ENCODE peak calls at places on chromosomes 6 and 20, in four cellular contexts. G is GM12878, C is HL-60, Z is K562. Y is an unnamed sample.

GRCh38 chr20:50957798-50958732 is at the start of gene DPM1:
- DNase-seq in Z (peak), G (peak), C (peak), Y (peak)

GRCh38 chr20:41654884-41655283 is 36.7 kb upstream of the CHD6 start:
- DNase-seq in G (no peak), C (no peak), Z (no peak), Y (no peak)

GRCh38 chr6:14792118-14792955 is 453.5 kb upstream of the JARID2 start:
- DNase-seq in Z (no peak), C (no peak), G (no peak), Y (no peak)

GRCh38 chr6:100022847-100023246 is 28.8 kb upstream of the MCHR2 start:
- DNase-seq in Z (no peak), C (no peak), G (no peak), Y (no peak)

GRCh38 chr6:84764332-84765049 is at the start of gene TBX18:
- DNase-seq in Z (peak), G (no peak), C (no peak), Y (no peak)

GRCh38 chr6:32069460-32069859 is 31.2 kb downstream of the CYP21A2 start:
- DNase-seq in G (no peak), Z (no peak), C (no peak), Y (no peak)

GRCh38 chr6:88815491-88815890 is 147.9 kb downstream of the RNGTT start:
- DNase-seq in G (no peak), Z (no peak), C (no peak), Y (no peak)

GRCh38 chr20:40317156-40317790 is 371.8 kb downstream of the MAFB start:
- DNase-seq in G (no peak), C (no peak), Z (no peak), Y (no peak)

GRCh38 chr6:16174368-16175078 is 45.6 kb downstream of the MYLIP start:
- DNase-seq in C (no peak), G (no peak), Z (no peak), Y (no peak)

GRCh38 chr6:71333700-71334099 is 45.1 kb downstream of the OGFRL1 start:
- DNase-seq in G (no peak), C (peak), Z (no peak), Y (no peak)

GRCh38 chr6:160992323-160993314 is 1.1 kb downstream of the MAP3K4 start:
- DNase-seq in C (peak), G (no peak), Z (peak), Y (no peak)

GRCh38 chr6:37236921-37237320 is 20.7 kb upstream of the TBC1D22B start:
- DNase-seq in G (no peak), Z (no peak), C (no peak), Y (no peak)

GRCh38 chr20:7291319-7291943 is 523.9 kb downstream of the BMP2 start:
- DNase-seq in C (no peak), G (no peak), Z (no peak), Y (no peak)

GRCh38 chr6:42771741-42772100 is 10.1 kb upstream of the BICRAL start:
- DNase-seq in G (no peak), Z (no peak), C (no peak), Y (no peak)

GRCh38 chr20:41726727-41727126 is 108.5 kb upstream of the CHD6 start:
- DNase-seq in C (no peak), G (no peak), Z (no peak), Y (no peak)

GRCh38 chr20:2237059-2237458 is 58.7 kb upstream of the TGM3 start:
- DNase-seq in G (no peak), C (no peak), Z (no peak), Y (no peak)

GRCh38 chr6:152161501-152161900 is 354.0 kb downstream of the ESR1 start:
- DNase-seq in C (no peak), Z (no peak), G (no peak), Y (no peak)

GRCh38 chr20:38875170-38875993 is 50.8 kb upstream of the FAM83D start:
- DNase-seq in G (peak), Z (no peak), C (no peak), Y (peak)

GRCh38 chr20:11044561-11044960 is 370.8 kb upstream of the JAG1 start:
- DNase-seq in G (no peak), C (no peak), Z (no peak), Y (no peak)
- TF ChIP-seq SPI1 in G (no peak), C (no peak), Z (no peak), Y (no peak)

GRCh38 chr6:148617522-148617921 is 129.3 kb upstream of the UST start:
- DNase-seq in C (peak), G (no peak), Z (no peak), Y (no peak)
- TF ChIP-seq SPI1 in C (no peak), G (no peak), Z (no peak), Y (no peak)

GRCh38 chr6:116406678-116407345 is 36.1 kb downstream of the DSE start:
- DNase-seq in G (no peak), C (no peak), Z (no peak), Y (no peak)
- TF ChIP-seq SPI1 in G (no peak), C (no peak), Z (no peak), Y (no peak)

GRCh38 chr20:19603390-19603753 is 154.7 kb upstream of the RIN2 start:
- DNase-seq in G (no peak), C (no peak), Z (no peak), Y (no peak)
- TF ChIP-seq SPI1 in G (no peak), C (no peak), Z (no peak), Y (no peak)